ENCODE peak calls at places on chromosomes 12 and 14, in four cellular contexts. E, R, A and O are unnamed samples.

GRCh38 chr12:25495336-25496097 is 57.6 kb downstream of the LMNTD1 start:
- DNase-seq in E (peak; percentile 63), R (no peak), A (peak; percentile 74), O (no peak)

GRCh38 chr12:114682920-114683708 is 861 bp downstream of the TBX3 start:
- DNase-seq in E (no peak), R (no peak), A (peak; percentile 47), O (no peak)

GRCh38 chr14:69573205-69573840 is 1.3 kb downstream of the CCDC177 start:
- DNase-seq in E (no peak), R (no peak), A (no peak), O (no peak)

GRCh38 chr12:91432079-91432478 is 249.5 kb upstream of the DCN start:
- DNase-seq in E (peak; percentile 69), R (no peak), A (no peak), O (no peak)

GRCh38 chr14:61754627-61755381 is 7.4 kb upstream of the SNAPC1 start:
- DNase-seq in E (peak; percentile 61), R (no peak), A (no peak), O (no peak)

GRCh38 chr14:72739446-72740405 is 154.2 kb downstream of the DPF3 start:
- DNase-seq in E (no peak), R (no peak), A (no peak), O (no peak)

GRCh38 chr12:121538699-121539061 is 42.1 kb downstream of the KDM2B start:
- DNase-seq in E (no peak), R (peak; percentile 72), A (peak; percentile 24), O (no peak)

GRCh38 chr14:104570869-104571635 is 8.5 kb upstream of the C14orf180 start:
- DNase-seq in E (no peak), R (no peak), A (no peak), O (no peak)

GRCh38 chr12:46261658-46262057 is 7.2 kb downstream of the SLC38A1 start:
- DNase-seq in E (no peak), R (no peak), A (no peak), O (no peak)

GRCh38 chr14:59217011-59217410 is 28.5 kb downstream of the DAAM1 start:
- DNase-seq in E (no peak), R (no peak), A (no peak), O (no peak)

GRCh38 chr12:100845095-100845494 is 50.5 kb downstream of the ANO4 start:
- DNase-seq in E (no peak), R (no peak), A (no peak), O (no peak)

GRCh38 chr14:29521526-29522137 is 406.0 kb downstream of the PRKD1 start:
- DNase-seq in E (peak; percentile 18), R (no peak), A (peak; percentile 7), O (no peak)

GRCh38 chr12:51005671-51006070 is 20.5 kb downstream of the SLC11A2 start:
- DNase-seq in E (no peak), R (no peak), A (no peak), O (no peak)

GRCh38 chr12:132284618-132285310 is 44.6 kb downstream of the GALNT9 start:
- DNase-seq in E (no peak), R (peak; percentile 37), A (no peak), O (no peak)

GRCh38 chr14:105860615-105861580 is 334.5 kb downstream of the TMEM121 start:
- DNase-seq in E (no peak), R (peak; percentile 50), A (no peak), O (peak; percentile 35)

GRCh38 chr14:50607181-50607580 is 47.2 kb downstream of the ATL1 start:
- DNase-seq in E (no peak), R (no peak), A (peak; percentile 73), O (no peak)

GRCh38 chr14:87899228-87899627 is 93.8 kb downstream of the GALC start:
- DNase-seq in E (no peak), R (no peak), A (no peak), O (no peak)

GRCh38 chr12:130138478-130138877 is 23.8 kb upstream of the FZD10 start:
- DNase-seq in E (no peak), R (no peak), A (no peak), O (no peak)

GRCh38 chr14:69346710-69347109 is 51.4 kb downstream of the ERH start:
- DNase-seq in E (peak; percentile 44), R (no peak), A (no peak), O (no peak)

GRCh38 chr12:130877333-130877732 is 5.5 kb downstream of the RAN start:
- DNase-seq in E (no peak), R (no peak), A (no peak), O (no peak)

GRCh38 chr12:111240374-111240773 is 128.5 kb downstream of the PHETA1 start:
- DNase-seq in E (no peak), R (no peak), A (no peak), O (no peak)

GRCh38 chr14:71720978-71721624 is 211.1 kb upstream of the RGS6 start:
- DNase-seq in E (peak; percentile 91), R (no peak), A (peak; percentile 89), O (peak; percentile 25)

DNA sequence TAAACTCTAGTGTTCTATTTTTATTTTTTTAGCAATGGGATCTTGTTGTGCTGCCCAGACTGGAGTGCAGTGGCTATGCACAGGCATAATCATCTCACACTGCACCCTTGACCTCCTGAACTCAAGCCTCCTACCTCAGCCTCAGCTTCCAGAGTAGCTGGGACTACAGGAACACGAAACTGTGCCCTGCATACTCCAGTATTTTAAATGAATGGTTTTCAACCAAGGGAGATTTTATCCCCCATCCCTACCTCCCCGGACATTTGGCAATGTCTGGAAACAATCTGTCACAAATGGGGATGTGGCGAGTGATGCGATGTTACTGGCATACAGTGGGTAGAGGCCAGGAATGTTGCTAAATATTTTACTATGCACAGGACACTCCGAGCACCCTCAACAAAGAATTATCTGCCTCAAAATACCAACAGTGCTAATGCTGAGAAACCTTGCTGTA is 2.1 kb downstream of the CBX5 start:
- DNase-seq in E (peak; percentile 64), R (no peak), A (peak; percentile 50), O (no peak)
- H3K4me3 ChIP-seq in E (peak overlapping the region; percentile 91), R (no peak overlapping the region), A (peak overlapping the region; percentile 82), O (peak overlapping the region; percentile 98)

GRCh38 chr12:123983822-123984485 is 10.9 kb downstream of the ZNF664 start:
- DNase-seq in E (peak; percentile 83), R (no peak), A (peak; percentile 85), O (no peak)
- TF ChIP-seq CTCF in E (peak; percentile 71), R (peak; percentile 19), A (peak; percentile 74), O (peak; percentile 67)

GRCh38 chr12:107318804-107319535 is 225.6 kb upstream of the CRY1 start:
- DNase-seq in E (peak; percentile 43), R (peak; percentile 57), A (peak; percentile 63), O (no peak)
- H3K4me3 ChIP-seq in E (peak overlapping the region; percentile 48), R (no peak overlapping the region), A (peak overlapping the region; percentile 69), O (no peak overlapping the region)

DNA sequence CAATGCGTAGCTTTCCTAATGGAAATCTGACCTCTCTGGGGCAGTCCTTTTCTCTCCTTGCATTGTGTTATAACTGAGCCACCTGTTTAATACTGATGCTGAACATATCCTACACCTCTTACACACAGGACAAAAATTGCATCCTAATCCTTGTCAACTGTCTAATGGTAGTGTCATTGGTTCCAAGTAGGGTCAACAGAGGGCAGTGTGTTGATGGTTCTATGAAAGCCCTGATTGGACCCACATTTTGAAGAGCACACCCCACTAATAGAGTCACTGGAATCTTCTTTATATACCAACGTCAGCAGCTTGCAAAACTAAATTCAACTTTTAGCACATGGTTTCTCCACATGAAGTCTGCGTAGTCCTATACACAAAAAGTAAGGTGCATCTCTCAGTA is 148.2 kb downstream of the SLC25A21 start:
- DNase-seq in E (no peak), R (no peak), A (no peak), O (no peak)
- TF ChIP-seq CTCF in E (no peak), R (no peak), A (no peak), O (no peak)

GRCh38 chr12:3964404-3964803 is 91.2 kb upstream of the PARP11 start:
- DNase-seq in E (peak; percentile 5), R (no peak), A (no peak), O (no peak)

GRCh38 chr12:3961573-3961972 is 88.4 kb upstream of the PARP11 start:
- DNase-seq in E (no peak), R (no peak), A (no peak), O (no peak)

GRCh38 chr12:3959799-3960560 is 86.8 kb upstream of the PARP11 start:
- DNase-seq in E (no peak), R (no peak), A (no peak), O (no peak)

GRCh38 chr12:3965096-3965495 is 91.9 kb upstream of the PARP11 start:
- DNase-seq in E (no peak), R (no peak), A (no peak), O (no peak)

GRCh38 chr12:3962661-3963483 is 89.7 kb upstream of the PARP11 start:
- DNase-seq in E (peak; percentile 4), R (peak; percentile 61), A (no peak), O (no peak)
- H3K4me3 ChIP-seq in E (no peak overlapping the region), R (no peak overlapping the region), A (no peak overlapping the region), O (no peak overlapping the region)

GRCh38 chr12:127496255-127496654 is 770.7 kb upstream of the TMEM132C start:
- DNase-seq in E (no peak), R (no peak), A (no peak), O (no peak)
- TF ChIP-seq CTCF in E (no peak), R (no peak), A (no peak), O (no peak)

GRCh38 chr12:9813821-9814798 is 13.2 kb upstream of the KLRF1 start:
- DNase-seq in E (peak; percentile 73), R (peak; percentile 85), A (peak; percentile 46), O (no peak)
- H3K4me3 ChIP-seq in E (no peak overlapping the region), R (no peak overlapping the region), A (peak overlapping the region; percentile 31), O (peak overlapping the region; percentile 28)